ENCODE peak calls at places on chromosomes 12 and 14, in five cellular contexts. F is HepG2, B is HCT116, Z is K562, C is GM12878. Q is an unnamed sample.

GRCh38 chr12:91142184-91142583 is 30.9 kb upstream of the LUM start:
- ATAC-seq in F (no peak), B (no peak), Z (no peak), C (no peak), Q (peak)

GRCh38 chr14:66539034-66539433 is 31.1 kb downstream of the GPHN start:
- ATAC-seq in F (no peak), B (no peak), Z (no peak), C (peak), Q (no peak)

GRCh38 chr12:39296496-39296895 is 146.4 kb downstream of the KIF21A start:
- ATAC-seq in F (no peak), B (no peak), Z (no peak), C (no peak), Q (no peak)

GRCh38 chr14:93788307-93788556 is at the start of gene PRIMA1:
- ATAC-seq in F (no peak), B (peak), Z (no peak), C (no peak), Q (peak)

GRCh38 chr12:62771828-62772227 is 163.1 kb downstream of the PPM1H start:
- ATAC-seq in F (no peak), B (no peak), Z (no peak), C (no peak), Q (no peak)

GRCh38 chr14:67690011-67690410 is 5.6 kb downstream of the RDH11 start:
- ATAC-seq in F (no peak), B (no peak), Z (no peak), C (no peak), Q (no peak)

GRCh38 chr12:58069268-58069967 is 128.1 kb downstream of the ATP23 start:
- ATAC-seq in F (no peak), B (no peak), Z (no peak), C (no peak), Q (no peak)

GRCh38 chr14:31172084-31172483 is 35.5 kb downstream of the HECTD1 start:
- ATAC-seq in F (no peak), B (no peak), Z (no peak), C (no peak), Q (no peak)

GRCh38 chr12:106126441-106127288 is 12.1 kb downstream of the NUAK1 start:
- ATAC-seq in F (no peak), B (peak), Z (no peak), C (no peak), Q (peak)

GRCh38 chr14:61334197-61334701 is 12.9 kb downstream of the PRKCH start:
- ATAC-seq in F (no peak), B (no peak), Z (no peak), C (no peak), Q (no peak)

GRCh38 chr12:67067453-67068203 is 201.5 kb upstream of the CAND1 start:
- ATAC-seq in F (peak), B (no peak), Z (peak), C (no peak), Q (no peak)

GRCh38 chr12:122867701-122868461 is 28.0 kb downstream of the VPS37B start:
- ATAC-seq in F (peak), B (peak), Z (peak), C (peak), Q (peak)

GRCh38 chr14:70350078-70350477 is 9.4 kb downstream of the COX16 start:
- ATAC-seq in F (no peak), B (peak), Z (no peak), C (no peak), Q (no peak)

GRCh38 chr12:56334490-56334793 is 642 bp upstream of the PAN2 start:
- ATAC-seq in F (peak), B (peak), Z (no peak), C (no peak), Q (no peak)

GRCh38 chr12:124007810-124008570 is 35.0 kb downstream of the ZNF664 start:
- ATAC-seq in F (no peak), B (no peak), Z (peak), C (peak), Q (no peak)

GRCh38 chr14:67137744-67138371 is 51.4 kb upstream of the GARIN2 start:
- ATAC-seq in F (no peak), B (peak), Z (no peak), C (peak), Q (no peak)

GRCh38 chr12:96247567-96247962 is 53.4 kb downstream of the ELK3 start:
- ATAC-seq in F (no peak), B (peak), Z (no peak), C (no peak), Q (no peak)

GRCh38 chr12:109723311-109723791 is 9.7 kb downstream of the FAM222A start:
- ATAC-seq in F (no peak), B (no peak), Z (no peak), C (no peak), Q (peak)

GRCh38 chr12:17381211-17381610 is 708.8 kb downstream of the RERGL start:
- ATAC-seq in F (no peak), B (no peak), Z (no peak), C (no peak), Q (no peak)

GRCh38 chr12:119024226-119024810 is 43.0 kb downstream of the SRRM4 start:
- ATAC-seq in F (no peak), B (no peak), Z (no peak), C (no peak), Q (no peak)

GRCh38 chr12:68203460-68203875 is 22.1 kb downstream of the IL26 start:
- ATAC-seq in F (no peak), B (no peak), Z (no peak), C (no peak), Q (no peak)

GRCh38 chr12:46524778-46525177 is 152.2 kb upstream of the SLC38A2 start:
- ATAC-seq in F (no peak), B (no peak), Z (no peak), C (no peak), Q (peak)

GRCh38 chr14:24377660-24378059 is 9.7 kb downstream of the NFATC4 start:
- ATAC-seq in F (no peak), B (peak), Z (peak), C (no peak), Q (peak)

GRCh38 chr12:47686645-47687240 is 19.1 kb downstream of the RPAP3 start:
- ATAC-seq in F (peak), B (peak), Z (peak), C (peak), Q (no peak)

GRCh38 chr14:36069535-36069900 is 107.0 kb downstream of the PTCSC3 start:
- ATAC-seq in F (peak), B (peak), Z (peak), C (peak), Q (no peak)

GRCh38 chr14:91008759-91009409 is 51.6 kb downstream of the RPS6KA5 start:
- ATAC-seq in F (no peak), B (no peak), Z (no peak), C (peak), Q (peak)

GRCh38 chr12:15982471-15982870 is 71.3 kb downstream of the DERA start:
- ATAC-seq in F (no peak), B (no peak), Z (no peak), C (no peak), Q (no peak)

GRCh38 chr14:61322799-61323290 is 1.5 kb downstream of the PRKCH start:
- ATAC-seq in F (no peak), B (peak), Z (no peak), C (peak), Q (no peak)

DNA sequence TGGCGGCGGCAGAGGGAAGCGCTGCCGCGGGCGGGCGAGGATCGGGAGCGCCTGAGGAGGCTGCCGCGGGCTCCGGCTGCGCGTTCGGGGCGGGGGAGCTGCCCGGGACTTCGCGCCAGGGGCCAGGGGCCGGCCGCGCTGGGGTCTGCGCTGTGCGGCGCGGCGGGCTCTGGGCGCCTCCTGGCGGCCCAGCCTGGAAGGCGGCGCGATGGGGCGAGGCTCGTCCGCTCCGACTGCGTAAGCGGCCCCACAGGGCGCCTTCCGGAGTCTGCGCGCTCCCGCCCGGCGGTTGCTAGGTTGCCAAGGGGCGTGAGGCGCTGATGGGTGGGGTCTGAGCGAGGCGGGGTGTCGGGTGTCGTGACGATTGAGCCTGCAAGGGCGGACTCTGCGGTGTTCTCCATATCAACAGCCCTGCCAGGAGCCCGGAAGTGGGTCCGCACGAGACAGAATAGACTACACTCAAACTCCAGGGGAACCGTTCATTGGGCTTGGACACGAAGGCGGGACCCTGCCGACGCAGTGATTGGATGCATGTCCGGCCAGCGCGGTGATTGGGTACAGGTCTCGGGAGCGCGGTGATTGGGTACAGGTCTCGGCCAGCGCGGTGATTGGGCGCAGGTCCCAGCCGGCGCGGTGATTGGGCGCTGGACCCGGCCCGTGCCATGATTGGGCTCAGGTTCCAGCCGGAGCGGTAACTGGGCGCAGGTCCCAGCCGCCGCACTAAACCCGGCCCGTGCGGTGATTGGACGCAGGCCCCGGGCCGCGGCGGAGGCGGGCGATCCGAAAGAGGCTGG is at the start of gene TEDC1:
- ATAC-seq in F (peak), B (peak), Z (peak), C (peak), Q (peak)
- TF ChIP-seq POLR2A in F (no peak), B (peak), Z (no peak), C (peak), Q (peak)

GRCh38 chr14:23182372-23183014 is 967 bp downstream of the SLC7A8 start:
- ATAC-seq in F (no peak), B (peak), Z (peak), C (peak), Q (peak)
- H3K27ac ChIP-seq in F (no peak), B (no peak), Z (no peak), C (no peak), Q (no peak)

GRCh38 chr14:105076805-105077648 is 11.8 kb upstream of the GPR132 start:
- ATAC-seq in F (no peak), B (no peak), Z (no peak), C (no peak), Q (no peak)
- TF ChIP-seq POLR2AphosphoS5 in F (no peak), B (no peak), Z (no peak), C (no peak), Q (no peak)

GRCh38 chr14:20683125-20683895 is 1.1 kb upstream of the RNASE4 start:
- ATAC-seq in F (peak), B (peak), Z (peak), C (peak), Q (peak)
- TF ChIP-seq POLR2A in F (no peak), B (no peak), Z (no peak), C (no peak), Q (no peak)

GRCh38 chr12:117069926-117070900 is 29.0 kb downstream of the TESC start:
- ATAC-seq in F (no peak), B (no peak), Z (peak), C (peak), Q (peak)

GRCh38 chr12:117067016-117067415 is 32.2 kb downstream of the TESC start:
- ATAC-seq in F (no peak), B (no peak), Z (no peak), C (no peak), Q (no peak)

GRCh38 chr12:117067638-117068037 is 31.6 kb downstream of the TESC start:
- ATAC-seq in F (no peak), B (no peak), Z (no peak), C (no peak), Q (no peak)

GRCh38 chr12:117069126-117069788 is 30.0 kb downstream of the TESC start:
- ATAC-seq in F (no peak), B (no peak), Z (peak), C (no peak), Q (no peak)

DNA sequence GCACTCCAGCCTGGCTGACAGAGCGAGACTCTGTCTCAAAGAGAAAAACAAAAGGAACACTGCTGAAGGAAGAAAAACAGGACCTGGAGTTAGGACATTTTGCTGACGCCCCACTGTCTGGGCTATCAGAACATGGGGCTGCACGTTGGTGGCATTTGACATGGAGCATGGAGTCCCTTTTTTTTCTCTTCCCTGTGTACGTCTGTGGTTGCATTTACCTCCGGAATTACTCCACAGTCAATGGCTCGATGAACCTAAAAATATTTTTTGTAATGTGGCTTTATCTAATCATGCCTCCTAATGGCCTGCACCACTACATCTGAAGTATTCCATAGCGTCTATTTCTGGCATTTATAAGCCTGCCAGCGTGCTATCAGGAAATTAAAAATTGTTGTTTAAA is 30.7 kb downstream of the TESC start:
- ATAC-seq in F (no peak), B (no peak), Z (no peak), C (no peak), Q (no peak)
- H3K27ac ChIP-seq in F (no peak), B (no peak), Z (no peak), C (no peak), Q (no peak)

DNA sequence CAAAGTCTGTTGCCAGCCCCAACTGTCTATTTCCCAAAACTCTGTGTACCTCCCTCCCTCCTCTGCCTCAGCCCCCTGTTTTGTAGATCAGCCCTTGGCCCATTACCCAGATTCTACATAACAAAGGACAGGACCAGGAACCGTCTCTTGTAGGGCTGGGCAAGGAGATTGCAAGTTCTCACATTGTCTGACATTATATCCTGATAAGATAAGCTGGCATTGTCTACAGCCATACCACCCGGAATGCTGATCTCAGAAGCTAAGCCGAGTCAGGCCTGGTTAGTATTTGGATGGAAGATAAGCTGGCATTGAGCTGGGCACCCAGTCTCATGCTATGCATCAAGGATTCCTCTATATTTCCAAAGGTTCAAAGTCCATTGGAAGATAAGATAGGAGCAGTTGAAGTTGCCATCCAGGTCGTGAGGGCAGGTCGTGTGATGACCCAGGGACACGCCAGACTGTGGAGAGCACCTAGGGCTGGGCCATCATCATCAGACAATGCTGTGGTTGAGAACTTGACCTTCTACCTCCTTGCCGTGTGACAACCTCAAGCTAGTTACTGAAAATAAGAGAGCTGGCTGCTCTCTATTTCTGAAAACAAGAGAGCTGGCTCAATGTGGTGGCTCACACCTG is 29.5 kb downstream of the PHETA1 start:
- ATAC-seq in F (no peak), B (no peak), Z (no peak), C (no peak), Q (no peak)
- TF ChIP-seq POLR2AphosphoS5 in F (no peak), B (no peak), Z (no peak), C (no peak), Q (no peak)

GRCh38 chr12:752673-753400 is 458 bp downstream of the WNK1 start:
- ATAC-seq in F (peak), B (peak), Z (peak), C (peak), Q (peak)

GRCh38 chr12:751828-752672 is at the start of gene WNK1:
- ATAC-seq in F (peak), B (peak), Z (peak), C (peak), Q (peak)

GRCh38 chr12:754871-755562 is 2.6 kb downstream of the WNK1 start:
- ATAC-seq in F (no peak), B (no peak), Z (peak), C (peak), Q (no peak)

GRCh38 chr12:754238-754816 is 1.9 kb downstream of the WNK1 start:
- ATAC-seq in F (no peak), B (no peak), Z (no peak), C (no peak), Q (no peak)

DNA sequence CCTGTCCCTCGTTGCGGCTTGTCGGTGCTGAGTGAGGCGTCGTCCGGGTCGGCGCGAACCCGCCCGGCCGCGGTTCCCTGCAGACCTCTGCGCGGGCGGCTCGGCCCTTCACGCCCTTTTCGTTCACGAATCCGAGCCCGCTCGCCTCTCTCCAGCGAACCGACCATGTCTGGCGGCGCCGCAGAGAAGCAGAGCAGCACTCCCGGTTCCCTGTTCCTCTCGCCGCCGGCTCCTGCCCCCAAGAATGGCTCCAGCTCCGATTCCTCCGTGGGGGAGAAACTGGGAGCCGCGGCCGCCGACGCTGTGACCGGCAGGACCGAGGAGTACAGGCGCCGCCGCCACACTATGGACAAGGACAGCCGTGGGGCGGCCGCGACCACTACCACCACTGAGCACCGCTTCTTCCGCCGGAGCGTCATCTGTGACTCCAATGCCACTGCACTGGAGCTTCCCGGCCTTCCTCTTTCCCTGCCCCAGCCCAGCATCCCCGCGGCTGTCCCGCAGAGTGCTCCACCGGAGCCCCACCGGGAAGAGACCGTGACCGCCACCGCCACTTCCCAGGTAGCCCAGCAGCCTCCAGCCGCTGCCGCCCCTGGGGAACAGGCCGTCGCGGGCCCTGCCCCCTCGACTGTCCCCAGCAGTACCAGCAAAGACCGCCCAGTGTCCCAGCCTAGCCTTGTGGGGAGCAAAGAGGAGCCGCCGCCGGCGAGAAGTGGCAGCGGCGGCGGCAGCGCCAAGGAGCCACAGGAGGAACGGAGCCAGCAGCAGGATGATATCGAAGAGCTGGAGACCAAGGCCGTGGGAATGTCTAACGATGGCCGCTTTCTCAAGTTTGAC is 1.2 kb downstream of the WNK1 start:
- ATAC-seq in F (peak), B (peak), Z (peak), C (peak), Q (no peak)
- TF ChIP-seq POLR2A in F (no peak), B (no peak), Z (no peak), C (peak), Q (no peak)

GRCh38 chr14:95256776-95257060 is 63.0 kb downstream of the CLMN start:
- ATAC-seq in F (no peak), B (no peak), Z (no peak), C (no peak), Q (no peak)
- H3K27ac ChIP-seq in F (no peak), B (no peak), Z (no peak), C (no peak), Q (no peak)

DNA sequence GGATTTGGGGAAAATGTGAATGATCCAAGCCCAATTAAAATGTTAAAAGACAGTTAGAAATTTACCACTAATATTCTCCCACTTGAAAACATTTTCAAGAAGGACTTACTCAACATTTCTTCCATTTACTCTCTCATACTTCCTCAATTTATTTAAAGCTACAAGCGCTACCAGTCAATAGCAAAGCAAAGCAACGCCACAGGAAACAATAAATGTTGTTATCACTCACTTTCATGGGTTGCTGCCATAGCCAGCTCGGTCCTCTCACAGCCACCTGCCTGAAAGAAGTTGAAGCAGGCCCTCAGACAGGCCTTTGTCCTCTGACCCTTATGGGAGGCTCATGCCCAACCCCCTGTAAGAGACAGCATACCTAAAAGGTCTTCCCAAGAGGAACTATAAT is 6.1 kb upstream of the SOS2 start:
- ATAC-seq in F (peak), B (no peak), Z (no peak), C (peak), Q (no peak)
- TF ChIP-seq POLR2AphosphoS5 in F (no peak), B (no peak), Z (no peak), C (no peak), Q (no peak)

Q was measured in gastroesophageal sphincter.